ENCODE peak calls at places on chromosomes 12 and 14, in ten cellular contexts. K is activated T-helper 1 cell treated with Interleukin-2 at 50 U/mL for 16 hours; M is HTR-8/SVneo; P is Right ventricle myocardium inferior; F is psoas muscle; O is effector memory CD4-positive, alpha-beta T cell; T is stimulated activated CD8-positive, alpha-beta memory T cell treated with anti-CD3 and anti-CD28 coated beads, Interleukin-2, amount 100 ng/mL, for 1 hour; Y is CD4-positive, alpha-beta memory T cell; S is germinal center; A is HT-29. W is an unnamed sample.

GRCh38 chr12:114335607-114336006 is 70.3 kb downstream of the TBX5 start:
- DNase-seq in M (no peak), K (no peak), O (no peak), F (no peak), A (no peak), Y (no peak), T (no peak), P (no peak), S (no peak), W (no peak)

GRCh38 chr14:53304726-53305381 is 151.7 kb upstream of the DDHD1 start:
- DNase-seq in Y (no peak), P (no peak), S (no peak), T (no peak), M (no peak), A (no peak), K (no peak), O (no peak), F (peak; percentile 46), W (no peak)

GRCh38 chr12:76346798-76347420 is 1.3 kb downstream of the BBS10 start:
- DNase-seq in P (no peak), O (no peak), F (no peak), Y (no peak), T (no peak), M (no peak), A (peak; percentile 61), K (no peak), S (no peak), W (no peak)

GRCh38 chr12:124921200-124922008 is 7.0 kb upstream of the UBC start:
- DNase-seq in K (peak; percentile 50), M (no peak), O (peak; percentile 58), T (no peak), F (no peak), P (no peak), S (peak; percentile 84), Y (peak; percentile 74), A (peak; percentile 88), W (no peak)

GRCh38 chr14:101068958-101069549 is 165.5 kb upstream of the RTL1 start:
- DNase-seq in A (no peak), P (no peak), O (no peak), S (no peak), K (no peak), M (no peak), F (no peak), Y (no peak), T (no peak), W (no peak)

GRCh38 chr12:130981156-130981789 is 27.6 kb downstream of the ADGRD1 start:
- DNase-seq in F (no peak), Y (no peak), S (peak; percentile 24), P (peak; percentile 22), O (no peak), M (no peak), K (no peak), T (no peak), A (no peak), W (no peak)

GRCh38 chr12:120013659-120014380 is 24.8 kb downstream of the BICDL1 start:
- DNase-seq in Y (peak; percentile 76), F (no peak), M (no peak), A (peak; percentile 75), K (no peak), S (peak; percentile 44), O (peak; percentile 49), T (no peak), P (no peak), W (no peak)

GRCh38 chr12:11716794-11717532 is 67.5 kb downstream of the ETV6 start:
- DNase-seq in T (no peak), A (peak; percentile 40), K (no peak), M (no peak), F (no peak), P (no peak), Y (no peak), O (no peak), S (no peak), W (no peak)

GRCh38 chr12:16563519-16563918 is 42.4 kb downstream of the LMO3 start:
- DNase-seq in A (no peak), F (no peak), M (no peak), Y (no peak), O (no peak), S (no peak), T (no peak), K (no peak), P (no peak), W (no peak)

GRCh38 chr12:3712209-3712992 is 40.5 kb downstream of the CRACR2A start:
- DNase-seq in O (no peak), Y (no peak), M (no peak), T (no peak), S (no peak), P (no peak), A (no peak), F (no peak), K (no peak), W (no peak)

GRCh38 chr14:58844544-58844943 is 206.8 kb downstream of the DACT1 start:
- DNase-seq in S (no peak), A (no peak), P (no peak), M (no peak), T (no peak), O (no peak), Y (no peak), K (no peak), F (no peak), W (no peak)

GRCh38 chr12:97781342-97781741 is 318.7 kb downstream of the RMST start:
- DNase-seq in Y (no peak), S (no peak), K (no peak), M (no peak), A (no peak), T (no peak), F (no peak), P (no peak), O (no peak), W (no peak)

GRCh38 chr14:61456720-61457119 is 135.3 kb downstream of the PRKCH start:
- DNase-seq in M (peak; percentile 99), T (peak; percentile 71), S (peak; percentile 84), Y (peak; percentile 77), A (peak; percentile 79), P (peak; percentile 87), F (peak; percentile 82), O (peak; percentile 58), K (peak; percentile 63), W (no peak)

GRCh38 chr12:95548056-95548538 is 3.2 kb downstream of the USP44 start:
- DNase-seq in K (peak; percentile 7), S (peak; percentile 30), M (peak; percentile 46), F (no peak), T (no peak), P (no peak), O (no peak), Y (peak; percentile 32), A (no peak), W (no peak)

GRCh38 chr12:79255326-79255725 is 390.8 kb downstream of the SYT1 start:
- DNase-seq in A (no peak), O (no peak), P (no peak), T (no peak), M (no peak), F (no peak), Y (no peak), K (no peak), S (no peak), W (no peak)

GRCh38 chr12:105409881-105410471 is 79.5 kb downstream of the C12orf75 start:
- DNase-seq in P (no peak), O (no peak), T (no peak), M (peak; percentile 25), K (no peak), F (peak; percentile 69), Y (peak; percentile 22), S (no peak), A (peak; percentile 22), W (no peak)

GRCh38 chr12:122399592-122400373 is 22.7 kb downstream of the CLIP1 start:
- DNase-seq in T (peak; percentile 5), F (peak; percentile 88), S (peak; percentile 80), M (peak; percentile 78), P (no peak), O (no peak), A (peak; percentile 88), Y (peak; percentile 66), K (no peak), W (no peak)

GRCh38 chr14:40447032-40447431 is 1014.8 kb upstream of the FBXO33 start:
- DNase-seq in A (no peak), O (no peak), F (no peak), K (no peak), T (no peak), P (no peak), S (no peak), Y (no peak), M (no peak), W (no peak)

GRCh38 chr14:33475623-33476022 is 475.3 kb downstream of the EGLN3 start:
- DNase-seq in M (peak; percentile 31), Y (no peak), A (peak; percentile 38), S (no peak), P (no peak), F (no peak), K (no peak), T (no peak), O (peak; percentile 3), W (no peak)

GRCh38 chr14:99329711-99330315 is 57.8 kb upstream of the BCL11B start:
- DNase-seq in T (no peak), Y (no peak), S (no peak), F (no peak), A (no peak), O (no peak), M (no peak), K (no peak), P (no peak), W (no peak)

GRCh38 chr12:65867428-65867827 is 43.1 kb downstream of the HMGA2 start:
- DNase-seq in S (no peak), A (no peak), F (no peak), P (no peak), K (no peak), O (no peak), Y (no peak), M (no peak), T (no peak), W (no peak)

GRCh38 chr12:96241484-96242256 is 47.5 kb downstream of the ELK3 start:
- DNase-seq in Y (peak; percentile 89), A (peak; percentile 48), F (no peak), T (peak; percentile 41), P (peak; percentile 76), S (no peak), O (peak; percentile 82), K (peak; percentile 55), M (no peak), W (no peak)

GRCh38 chr12:6534914-6535696 is 788 bp downstream of the GAPDH start:
- DNase-seq in O (peak; percentile 73), M (peak; percentile 66), K (peak; percentile 65), T (peak; percentile 38), F (peak; percentile 90), Y (peak; percentile 77), S (peak; percentile 60), P (peak; percentile 89), A (peak; percentile 62), W (no peak)

GRCh38 chr14:29990993-29991392 is 63.3 kb upstream of the PRKD1 start:
- DNase-seq in A (no peak), K (no peak), S (no peak), F (no peak), Y (no peak), P (no peak), M (no peak), O (no peak), T (no peak), W (no peak)

GRCh38 chr14:64604854-64605253 is 55.1 kb downstream of the PPP1R36 start:
- DNase-seq in P (no peak), A (no peak), T (no peak), Y (no peak), F (no peak), S (no peak), O (no peak), K (no peak), M (no peak), W (no peak)

GRCh38 chr12:52067081-52067374 is 2.8 kb upstream of the ATG101 start:
- DNase-seq in A (no peak), T (no peak), O (no peak), F (no peak), S (no peak), P (no peak), M (no peak), K (no peak), Y (no peak), W (no peak)

GRCh38 chr12:549476-550082 is 89.8 kb downstream of the B4GALNT3 start:
- DNase-seq in A (no peak), T (no peak), P (no peak), K (no peak), M (no peak), O (no peak), F (no peak), S (no peak), Y (no peak), W (no peak)

GRCh38 chr14:99884834-99885648 is 91.8 kb downstream of the EML1 start:
- DNase-seq in S (peak; percentile 43), A (peak; percentile 34), P (no peak), F (no peak), T (no peak), Y (peak; percentile 64), M (peak; percentile 61), O (no peak), K (no peak), W (no peak)